ENCODE peak calls at places on chromosomes 7 and 10, in nine cellular contexts. A, C, B, S, D, R, N, Z and I are unnamed samples.

GRCh38 chr10:33337335-33337854 is 2.9 kb upstream of the NRP1 start:
- DNase-seq in A (peak; percentile 50), C (peak; percentile 68), B (no peak), S (no peak), D (no peak), R (peak; percentile 17), N (no peak), Z (peak; percentile 40), I (no peak)

GRCh38 chr7:151089893-151090730 is 3.8 kb downstream of the AGAP3 start:
- DNase-seq in A (no peak), C (no peak), B (no peak), S (no peak), D (no peak), R (no peak), N (no peak), Z (no peak), I (no peak)

GRCh38 chr7:2879354-2879753 is 35.2 kb upstream of the GNA12 start:
- DNase-seq in A (no peak), C (no peak), B (no peak), S (no peak), D (no peak), R (no peak), N (no peak), Z (no peak), I (no peak)

GRCh38 chr7:40219917-40220316 is 85.1 kb downstream of the SUGCT start:
- DNase-seq in A (no peak), C (peak; percentile 71), B (no peak), S (no peak), D (no peak), R (no peak), N (no peak), Z (no peak), I (no peak)

GRCh38 chr7:139041378-139042053 is 5.7 kb upstream of the ZC3HAV1L start:
- DNase-seq in A (no peak), C (no peak), B (no peak), S (no peak), D (no peak), R (no peak), N (no peak), Z (no peak), I (no peak)

GRCh38 chr10:61957806-61958205 is 56.3 kb downstream of the ARID5B start:
- DNase-seq in A (no peak), C (no peak), B (no peak), S (no peak), D (no peak), R (no peak), N (no peak), Z (no peak), I (no peak)

GRCh38 chr10:64396105-64396504 is 874.9 kb downstream of the REEP3 start:
- DNase-seq in A (no peak), C (peak; percentile 55), B (no peak), S (no peak), D (no peak), R (no peak), N (no peak), Z (no peak), I (no peak)

GRCh38 chr7:17402628-17403278 is 104.3 kb downstream of the AHR start:
- DNase-seq in A (no peak), C (no peak), B (no peak), S (no peak), D (no peak), R (no peak), N (no peak), Z (no peak), I (peak; percentile 54)

GRCh38 chr10:26840938-26841732 is 19.6 kb downstream of the ABI1 start:
- DNase-seq in A (no peak), C (no peak), B (no peak), S (no peak), D (no peak), R (no peak), N (no peak), Z (no peak), I (no peak)

GRCh38 chr10:9028211-9028610 is 973.7 kb downstream of the GATA3 start:
- DNase-seq in A (no peak), C (no peak), B (no peak), S (no peak), D (no peak), R (no peak), N (no peak), Z (no peak), I (no peak)

GRCh38 chr7:18520450-18521235 is 25.1 kb downstream of the HDAC9 start:
- DNase-seq in A (no peak), C (peak; percentile 83), B (no peak), S (no peak), D (no peak), R (no peak), N (no peak), Z (no peak), I (no peak)

GRCh38 chr7:149869867-149870266 is 3.9 kb upstream of the ATP6V0E2 start:
- DNase-seq in A (no peak), C (no peak), B (no peak), S (no peak), D (no peak), R (no peak), N (peak; percentile 47), Z (no peak), I (no peak)

GRCh38 chr10:48523820-48524758 is 80.8 kb downstream of the ARHGAP22 start:
- DNase-seq in A (no peak), C (no peak), B (no peak), S (no peak), D (no peak), R (peak; percentile 72), N (no peak), Z (no peak), I (peak; percentile 69)

GRCh38 chr7:16982640-16983103 is 100.9 kb upstream of the AGR3 start:
- DNase-seq in A (peak; percentile 22), C (peak; percentile 67), B (peak; percentile 4), S (peak; percentile 14), D (no peak), R (peak; percentile 10), N (no peak), Z (no peak), I (peak; percentile 19)

GRCh38 chr7:127874049-127874636 is 157.1 kb downstream of the LRRC4 start:
- DNase-seq in A (no peak), C (no peak), B (no peak), S (no peak), D (no peak), R (no peak), N (no peak), Z (no peak), I (peak; percentile 9)

GRCh38 chr7:99693427-99694200 is 13.8 kb upstream of the CYP3A5 start:
- DNase-seq in A (peak; percentile 49), C (no peak), B (no peak), S (peak; percentile 23), D (no peak), R (peak; percentile 25), N (no peak), Z (no peak), I (no peak)

GRCh38 chr7:107751113-107751512 is 7.2 kb downstream of the CBLL1 start:
- DNase-seq in A (no peak), C (no peak), B (no peak), S (no peak), D (no peak), R (no peak), N (no peak), Z (no peak), I (no peak)

GRCh38 chr7:107758667-107759066 is 14.7 kb downstream of the CBLL1 start:
- DNase-seq in A (no peak), C (no peak), B (no peak), S (no peak), D (no peak), R (no peak), N (no peak), Z (no peak), I (no peak)

GRCh38 chr7:107754642-107755041 is 10.7 kb downstream of the CBLL1 start:
- DNase-seq in A (no peak), C (no peak), B (no peak), S (no peak), D (no peak), R (no peak), N (no peak), Z (no peak), I (no peak)
- TF ChIP-seq CTCF in A (no peak), C (no peak), B (no peak), S (no peak), D (no peak), R (no peak), N (no peak), Z (peak; percentile 14), I (no peak)

GRCh38 chr10:21532694-21533576 is 1.1 kb upstream of the MLLT10 start:
- DNase-seq in A (no peak), C (no peak), B (no peak), S (no peak), D (no peak), R (no peak), N (no peak), Z (no peak), I (no peak)

GRCh38 chr10:21535494-21535818 is 1.4 kb downstream of the MLLT10 start:
- DNase-seq in A (no peak), C (no peak), B (no peak), S (no peak), D (no peak), R (no peak), N (no peak), Z (no peak), I (no peak)

GRCh38 chr10:21531164-21531563 is 2.9 kb upstream of the MLLT10 start:
- DNase-seq in A (no peak), C (peak; percentile 59), B (no peak), S (no peak), D (no peak), R (no peak), N (no peak), Z (no peak), I (no peak)

GRCh38 chr10:21534611-21535493 is 820 bp downstream of the MLLT10 start:
- DNase-seq in A (peak; percentile 47), C (peak; percentile 45), B (peak; percentile 23), S (peak; percentile 68), D (peak; percentile 54), R (peak; percentile 77), N (peak; percentile 56), Z (no peak), I (peak; percentile 73)

GRCh38 chr10:21533577-21534475 is at the start of gene MLLT10:
- DNase-seq in A (peak; percentile 96), C (peak; percentile 94), B (peak; percentile 85), S (peak; percentile 94), D (peak; percentile 93), R (peak; percentile 93), N (peak; percentile 91), Z (peak; percentile 71), I (peak; percentile 98)
- TF ChIP-seq CTCF in A (no peak), C (peak; percentile 28), B (peak; percentile 30), S (peak; percentile 41), D (peak; percentile 46), R (no peak), N (peak; percentile 46), Z (peak; percentile 42), I (no peak)

GRCh38 chr10:126373137-126373536 is 15.1 kb downstream of the ADAM12 start:
- DNase-seq in A (no peak), C (peak; percentile 50), B (no peak), S (peak; percentile 17), D (no peak), R (no peak), N (no peak), Z (no peak), I (no peak)
- TF ChIP-seq CTCF in A (no peak), C (peak; percentile 9), B (no peak), S (no peak), D (no peak), R (no peak), N (no peak), Z (no peak), I (no peak)

DNA sequence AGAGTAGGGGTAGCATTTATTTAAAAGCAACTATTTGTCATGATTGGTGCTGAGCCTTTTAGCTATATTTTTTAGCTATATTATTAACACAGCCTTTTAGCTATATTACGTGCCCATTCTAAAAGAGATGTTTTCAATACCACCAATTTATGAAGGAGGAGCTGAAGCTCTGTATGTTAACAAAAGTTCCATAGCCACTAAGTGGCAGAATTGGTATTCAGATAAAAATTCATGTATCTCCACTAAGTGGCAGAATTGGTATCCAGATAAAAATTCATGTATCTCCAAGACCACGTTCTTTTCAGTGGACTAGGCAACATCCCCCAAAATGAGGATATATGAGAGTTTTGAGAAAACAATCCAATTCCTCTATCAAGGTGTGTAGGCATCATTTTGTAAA is 268.6 kb downstream of the HGF start:
- DNase-seq in A (no peak), C (peak; percentile 81), B (no peak), S (no peak), D (no peak), R (no peak), N (no peak), Z (no peak), I (no peak)
- TF ChIP-seq CTCF in A (no peak), C (peak; percentile 73), B (no peak), S (no peak), D (peak; percentile 30), R (no peak), N (no peak), Z (peak; percentile 47), I (no peak)